ENCODE peak calls at places on chromosomes 6 and 20, in ten cellular contexts. B is GM23248; H is HCT116; F is CD8-positive, alpha-beta T cell; J is ovary; T is heart left ventricle; S is left ventricle myocardium inferior; A is tibial nerve; D is SK-N-SH; Z is brain microvascular endothelial cell. U is an unnamed sample.

GRCh38 chr6:40307712-40308111 is 279.5 kb downstream of the LRFN2 start:
- DNase-seq in B (no peak), H (no peak), F (no peak), J (no peak), T (no peak), S (no peak), A (no peak), D (no peak), Z (no peak), U (peak; percentile 44)

GRCh38 chr20:17895641-17896246 is 72.8 kb downstream of the SNX5 start:
- DNase-seq in B (peak; percentile 89), H (no peak), F (no peak), J (peak; percentile 80), T (peak; percentile 76), S (peak; percentile 72), A (peak; percentile 57), D (no peak), Z (peak; percentile 58), U (peak; percentile 40)

GRCh38 chr6:112680076-112680475 is 332.9 kb downstream of the RFPL4B start:
- DNase-seq in B (peak; percentile 8), H (no peak), F (no peak), J (no peak), T (no peak), S (no peak), A (no peak), D (no peak), Z (no peak), U (no peak)

GRCh38 chr20:61173966-61174725 is 77.9 kb upstream of the CDH4 start:
- DNase-seq in B (peak; percentile 57), H (no peak), F (no peak), J (no peak), T (no peak), S (no peak), A (no peak), D (no peak), Z (no peak), U (peak; percentile 1)

GRCh38 chr6:7086488-7086887 is 21.3 kb upstream of the RREB1 start:
- DNase-seq in B (peak; percentile 61), H (no peak), F (peak; percentile 11), J (peak; percentile 64), T (peak; percentile 29), S (peak; percentile 30), A (no peak), D (no peak), Z (no peak), U (no peak)

GRCh38 chr6:52403627-52404026 is 16.5 kb upstream of the EFHC1 start:
- DNase-seq in B (no peak), H (no peak), F (no peak), J (no peak), T (peak; percentile 56), S (peak; percentile 36), A (no peak), D (peak; percentile 55), Z (no peak), U (no peak)

GRCh38 chr20:57993738-57994431 is 234.6 kb downstream of the ANKRD60 start:
- DNase-seq in B (peak; percentile 50), H (no peak), F (no peak), J (no peak), T (no peak), S (no peak), A (no peak), D (no peak), Z (no peak), U (no peak)

GRCh38 chr6:37507082-37507481 is 7.4 kb upstream of the CCDC167 start:
- DNase-seq in B (no peak), H (no peak), F (no peak), J (no peak), T (no peak), S (no peak), A (no peak), D (peak; percentile 50), Z (no peak), U (no peak)

GRCh38 chr20:63280371-63280770 is 7.8 kb downstream of the ARFGAP1 start:
- DNase-seq in B (no peak), H (no peak), F (no peak), J (no peak), T (no peak), S (no peak), A (no peak), D (no peak), Z (no peak), U (no peak)
- H3K36me3 ChIP-seq in B (peaks cover 28% of the 10 kb centered on the region), H (peaks cover 38% of the 10 kb centered on the region), F (peaks cover 24% of the 10 kb centered on the region), J (no peaks in the 10 kb centered on the region), T (peaks cover 65% of the 10 kb centered on the region), S (peaks cover 73% of the 10 kb centered on the region), A (peaks cover 16% of the 10 kb centered on the region), D (peaks cover 19% of the 10 kb centered on the region), Z (peaks cover 98% of the 10 kb centered on the region), U (peaks cover 41% of the 10 kb centered on the region)

GRCh38 chr6:31559606-31559957 is 12.2 kb downstream of the NFKBIL1 start:
- DNase-seq in B (no peak), H (no peak), F (no peak), J (no peak), T (no peak), S (no peak), A (no peak), D (no peak), Z (no peak), U (no peak)

GRCh38 chr6:31559958-31560696 is 12.0 kb upstream of the LTA start:
- DNase-seq in B (peak; percentile 75), H (no peak), F (no peak), J (peak; percentile 58), T (peak; percentile 85), S (peak; percentile 63), A (no peak), D (no peak), Z (peak; percentile 51), U (peak; percentile 44)

GRCh38 chr6:31557443-31558317 is 10.3 kb downstream of the NFKBIL1 start:
- DNase-seq in B (no peak), H (no peak), F (no peak), J (no peak), T (no peak), S (no peak), A (no peak), D (no peak), Z (no peak), U (no peak)

GRCh38 chr6:31558318-31558625 is 10.9 kb downstream of the NFKBIL1 start:
- DNase-seq in B (no peak), H (no peak), F (no peak), J (no peak), T (no peak), S (no peak), A (no peak), D (no peak), Z (no peak), U (no peak)

DNA sequence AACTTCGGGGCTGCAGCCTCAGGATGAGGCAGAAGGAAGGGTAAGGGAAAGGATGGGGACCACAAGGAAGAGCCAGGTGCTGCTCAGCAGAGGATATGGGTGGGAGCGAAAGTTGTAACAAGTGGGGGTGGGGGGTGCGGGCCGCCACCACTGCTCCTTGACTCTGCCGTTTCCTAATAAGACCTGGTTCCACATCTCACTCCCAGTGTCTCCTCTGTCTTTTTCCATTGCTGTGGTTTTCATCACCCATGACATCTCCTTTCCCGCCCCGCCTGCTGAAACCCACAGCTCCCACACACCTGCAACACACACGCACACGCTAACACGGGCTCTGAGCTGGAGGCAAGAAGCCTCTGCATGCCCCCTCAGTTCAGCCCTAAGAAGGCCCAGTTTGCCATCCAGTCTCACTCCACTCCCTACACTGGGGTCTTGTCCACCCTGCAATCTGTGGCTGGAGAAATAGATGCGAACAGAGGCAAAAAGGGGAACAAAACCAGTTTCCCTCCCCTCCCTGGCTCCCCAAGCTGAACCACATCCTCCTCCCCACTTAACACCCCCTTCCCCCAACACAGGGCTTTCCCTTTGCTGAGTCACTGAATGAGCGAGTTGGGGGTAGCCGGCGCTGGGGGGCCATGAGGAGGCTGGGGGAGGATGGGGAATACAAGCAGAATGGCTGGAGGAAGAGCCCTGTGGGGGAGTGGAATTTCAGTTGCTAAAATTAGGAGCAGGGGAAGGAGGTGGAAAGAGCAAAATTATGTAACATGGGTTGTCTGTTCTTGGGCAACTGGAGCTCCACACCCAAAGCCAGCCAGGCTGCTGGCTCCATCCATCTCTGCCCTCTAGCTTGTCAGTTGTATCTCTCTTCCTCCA is 11.5 kb downstream of the NFKBIL1 start:
- DNase-seq in B (peak; percentile 44), H (no peak), F (peak; percentile 56), J (no peak), T (peak; percentile 61), S (peak; percentile 26), A (no peak), D (no peak), Z (no peak), U (no peak)
- H3K36me3 ChIP-seq in B (peaks cover 10% of the 10 kb centered on the region), H (peaks cover 20% of the 10 kb centered on the region), F (peaks cover 9% of the 10 kb centered on the region), J (no peaks in the 10 kb centered on the region), T (peaks cover 40% of the 10 kb centered on the region), S (peaks cover 34% of the 10 kb centered on the region), A (no peaks in the 10 kb centered on the region), D (peaks cover 20% of the 10 kb centered on the region), Z (peaks cover 17% of the 10 kb centered on the region), U (peaks cover 17% of the 10 kb centered on the region)

GRCh38 chr6:161100072-161100471 is 108.5 kb downstream of the MAP3K4 start:
- DNase-seq in B (no peak), H (no peak), F (no peak), J (no peak), T (no peak), S (no peak), A (no peak), D (no peak), Z (no peak), U (no peak)

GRCh38 chr6:161091151-161091550 is 99.6 kb downstream of the MAP3K4 start:
- DNase-seq in B (peak; percentile 71), H (no peak), F (no peak), J (no peak), T (no peak), S (no peak), A (no peak), D (no peak), Z (no peak), U (no peak)

GRCh38 chr6:161091972-161092701 is 100.6 kb downstream of the MAP3K4 start:
- DNase-seq in B (peak; percentile 79), H (no peak), F (no peak), J (no peak), T (no peak), S (no peak), A (no peak), D (no peak), Z (no peak), U (peak; percentile 95)

GRCh38 chr6:161094904-161095440 is 103.4 kb downstream of the MAP3K4 start:
- DNase-seq in B (peak; percentile 43), H (no peak), F (no peak), J (no peak), T (no peak), S (no peak), A (no peak), D (no peak), Z (no peak), U (peak; percentile 55)

DNA sequence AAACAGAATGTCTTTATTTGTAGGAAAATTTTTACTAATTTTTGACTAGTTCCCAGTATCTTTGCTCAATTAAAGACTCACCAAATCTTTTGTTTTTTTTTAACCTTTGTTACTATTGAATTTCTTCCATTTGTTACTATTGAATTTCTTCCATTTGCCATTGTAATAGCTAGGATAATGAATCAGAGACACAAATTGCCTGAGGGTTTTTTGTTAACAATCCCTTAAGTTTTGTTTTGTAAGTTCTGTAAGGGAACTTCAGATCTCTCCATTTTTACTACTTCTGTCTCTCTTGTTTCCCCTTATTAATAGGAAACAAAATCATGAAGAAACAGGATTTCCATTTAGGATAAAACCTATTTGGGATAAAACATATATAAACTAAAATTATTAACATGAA is 104.3 kb downstream of the MAP3K4 start:
- DNase-seq in B (peak; percentile 40), H (no peak), F (no peak), J (no peak), T (no peak), S (no peak), A (no peak), D (no peak), Z (no peak), U (peak; percentile 55)
- H3K36me3 ChIP-seq in B (peaks cover 34% of the 10 kb centered on the region), H (peaks cover 43% of the 10 kb centered on the region), F (peaks cover 33% of the 10 kb centered on the region), J (no peaks in the 10 kb centered on the region), T (peaks cover 98% of the 10 kb centered on the region), S (peaks cover 95% of the 10 kb centered on the region), A (peaks cover 6% of the 10 kb centered on the region), D (peaks cover 43% of the 10 kb centered on the region), Z (peaks cover 7% of the 10 kb centered on the region), U (peaks cover 8% of the 10 kb centered on the region)

DNA sequence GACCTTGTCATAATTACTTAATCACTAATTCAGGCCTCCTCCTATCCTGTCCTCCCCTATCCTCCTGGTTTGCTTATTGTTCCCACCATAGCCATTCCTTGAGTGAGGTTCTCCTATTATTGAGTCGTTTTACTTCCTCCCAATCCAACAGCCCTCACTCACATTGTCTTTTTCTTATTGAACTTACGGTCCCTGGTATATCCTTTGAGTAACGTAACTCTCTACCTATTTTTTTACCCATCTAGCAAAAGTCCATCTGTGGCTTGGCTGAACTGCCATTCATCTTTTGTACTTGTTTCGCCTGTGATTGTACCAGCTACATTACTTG is 43.1 kb downstream of the DEK start:
- DNase-seq in B (no peak), H (no peak), F (no peak), J (no peak), T (no peak), S (no peak), A (no peak), D (no peak), Z (no peak), U (no peak)
- H3K36me3 ChIP-seq in B (peaks cover 49% of the 10 kb centered on the region), H (peaks cover 27% of the 10 kb centered on the region), F (peaks cover 3% of the 10 kb centered on the region), J (no peaks in the 10 kb centered on the region), T (peaks cover 80% of the 10 kb centered on the region), S (peaks cover 63% of the 10 kb centered on the region), A (peaks cover 2% of the 10 kb centered on the region), D (peaks cover 53% of the 10 kb centered on the region), Z (peaks cover 11% of the 10 kb centered on the region), U (peaks cover 3% of the 10 kb centered on the region)